ENCODE peak calls at places on chromosome 2, in four cellular contexts. B is right cardiac atrium, T is ELF-1, O is mesothelial cell of epicardium. I is an unnamed sample.

GRCh38 chr2:226443112-226443511 is 356.5 kb downstream of the IRS1 start:
- DNase-seq in B (no peak), T (no peak), O (no peak), I (no peak)

GRCh38 chr2:18980104-18980777 is 378.2 kb downstream of the OSR1 start:
- DNase-seq in B (no peak), T (no peak), O (no peak), I (no peak)

GRCh38 chr2:11236335-11236734 is 81.1 kb downstream of the SLC66A3 start:
- DNase-seq in B (no peak), T (no peak), O (no peak), I (no peak)

GRCh38 chr2:98558852-98559530 is 49.3 kb downstream of the COA5 start:
- DNase-seq in B (no peak), T (no peak), O (no peak), I (no peak)

GRCh38 chr2:237154050-237154638 is 68.5 kb downstream of the COPS8 start:
- DNase-seq in B (peak; percentile 65), T (peak; percentile 50), O (no peak), I (peak; percentile 88)

GRCh38 chr2:150983498-150983897 is 278.2 kb downstream of the RBM43 start:
- DNase-seq in B (no peak), T (no peak), O (no peak), I (no peak)

GRCh38 chr2:48723125-48723524 is 32.4 kb downstream of the LHCGR start:
- DNase-seq in B (no peak), T (no peak), O (no peak), I (no peak)

GRCh38 chr2:65604246-65604645 is 171.8 kb upstream of the SPRED2 start:
- DNase-seq in B (no peak), T (no peak), O (no peak), I (peak; percentile 35)

GRCh38 chr2:156400704-156401678 is 35.2 kb upstream of the GPD2 start:
- DNase-seq in B (peak; percentile 83), T (peak; percentile 90), O (peak; percentile 54), I (peak; percentile 89)

GRCh38 chr2:65064728-65065552 is 8.7 kb downstream of the CEP68 start:
- DNase-seq in B (peak; percentile 89), T (peak; percentile 60), O (no peak), I (peak; percentile 67)

GRCh38 chr2:226699321-226699720 is 100.3 kb downstream of the IRS1 start:
- DNase-seq in B (peak; percentile 83), T (no peak), O (no peak), I (no peak)

I was measured in endodermal cell.